ENCODE peak calls at places on chromosomes 16 and 17, in four cellular contexts. One of them, this sample, is unnamed.

GRCh38 chr16:55207679-55208294 is 116.2 kb upstream of the IRX6 start:
- DNase-seq in transverse colon: no peak
- DNase-seq in HepG2: no peak
- DNase-seq in suprapubic skin: no peak
- DNase-seq in this sample: no peak

GRCh38 chr16:3736116-3736515 is 18.8 kb upstream of the TRAP1 start:
- DNase-seq in transverse colon: no peak
- DNase-seq in HepG2: no peak
- DNase-seq in suprapubic skin: no peak
- DNase-seq in this sample: no peak

GRCh38 chr17:1793447-1793806 is 31.6 kb downstream of the SERPINF1 start:
- DNase-seq in HepG2: no peak
- DNase-seq in suprapubic skin: no peak
- DNase-seq in transverse colon: no peak
- DNase-seq in this sample: no peak

GRCh38 chr16:89380681-89381080 is 109.7 kb downstream of the ANKRD11 start:
- DNase-seq in suprapubic skin: no peak
- DNase-seq in transverse colon: no peak
- DNase-seq in HepG2: no peak
- DNase-seq in this sample: no peak

GRCh38 chr16:49799172-49799571 is 56.7 kb downstream of the ZNF423 start:
- DNase-seq in suprapubic skin: no peak
- DNase-seq in HepG2: no peak
- DNase-seq in transverse colon: no peak
- DNase-seq in this sample: no peak

GRCh38 chr17:7884581-7885356 is 3.8 kb upstream of the CHD3 start:
- DNase-seq in HepG2: no peak
- DNase-seq in suprapubic skin: peak
- DNase-seq in transverse colon: peak
- DNase-seq in this sample: no peak

GRCh38 chr17:21689604-21690003 is 2.7 kb upstream of the KCNJ18 start:
- DNase-seq in HepG2: no peak
- DNase-seq in transverse colon: no peak
- DNase-seq in suprapubic skin: no peak
- DNase-seq in this sample: no peak

GRCh38 chr16:86881118-86881510 is 302.8 kb downstream of the FOXL1 start:
- DNase-seq in HepG2: no peak
- DNase-seq in suprapubic skin: no peak
- DNase-seq in transverse colon: no peak
- DNase-seq in this sample: no peak

GRCh38 chr17:45050680-45051059 is 762 bp downstream of the DCAKD start:
- DNase-seq in HepG2: peak
- DNase-seq in transverse colon: peak
- DNase-seq in suprapubic skin: no peak
- DNase-seq in this sample: no peak

GRCh38 chr17:82878545-82878944 is 38.7 kb upstream of the ZNF750 start:
- DNase-seq in transverse colon: no peak
- DNase-seq in suprapubic skin: no peak
- DNase-seq in HepG2: no peak
- DNase-seq in this sample: no peak

GRCh38 chr17:65660947-65661346 is 99.5 kb upstream of the AXIN2 start:
- DNase-seq in HepG2: no peak
- DNase-seq in transverse colon: no peak
- DNase-seq in suprapubic skin: no peak
- DNase-seq in this sample: no peak

GRCh38 chr16:11633113-11633512 is 35.1 kb upstream of the SNN start:
- DNase-seq in suprapubic skin: no peak
- DNase-seq in HepG2: no peak
- DNase-seq in transverse colon: no peak
- DNase-seq in this sample: no peak

GRCh38 chr17:6276711-6277110 is 158.2 kb downstream of the AIPL1 start:
- DNase-seq in suprapubic skin: no peak
- DNase-seq in transverse colon: no peak
- DNase-seq in HepG2: no peak
- DNase-seq in this sample: no peak

GRCh38 chr17:6274310-6274709 is 160.6 kb downstream of the AIPL1 start:
- DNase-seq in transverse colon: no peak
- DNase-seq in suprapubic skin: no peak
- DNase-seq in HepG2: no peak
- DNase-seq in this sample: no peak

GRCh38 chr17:6279659-6280058 is 155.3 kb downstream of the AIPL1 start:
- DNase-seq in suprapubic skin: no peak
- DNase-seq in transverse colon: peak
- DNase-seq in HepG2: peak
- DNase-seq in this sample: no peak
- TF ChIP-seq CTCF in suprapubic skin: no peak
- TF ChIP-seq CTCF in transverse colon: peak
- TF ChIP-seq CTCF in HepG2: peak
- TF ChIP-seq CTCF in this sample: no peak

GRCh38 chr17:81242421-81243332 is 3.6 kb downstream of the NDUFAF8 start:
- DNase-seq in suprapubic skin: no peak
- DNase-seq in transverse colon: no peak
- DNase-seq in HepG2: no peak
- DNase-seq in this sample: no peak
- TF ChIP-seq POLR2AphosphoS5 in suprapubic skin: no peak
- TF ChIP-seq POLR2AphosphoS5 in transverse colon: no peak
- TF ChIP-seq POLR2AphosphoS5 in HepG2: no peak
- TF ChIP-seq POLR2AphosphoS5 in this sample: no peak

DNA sequence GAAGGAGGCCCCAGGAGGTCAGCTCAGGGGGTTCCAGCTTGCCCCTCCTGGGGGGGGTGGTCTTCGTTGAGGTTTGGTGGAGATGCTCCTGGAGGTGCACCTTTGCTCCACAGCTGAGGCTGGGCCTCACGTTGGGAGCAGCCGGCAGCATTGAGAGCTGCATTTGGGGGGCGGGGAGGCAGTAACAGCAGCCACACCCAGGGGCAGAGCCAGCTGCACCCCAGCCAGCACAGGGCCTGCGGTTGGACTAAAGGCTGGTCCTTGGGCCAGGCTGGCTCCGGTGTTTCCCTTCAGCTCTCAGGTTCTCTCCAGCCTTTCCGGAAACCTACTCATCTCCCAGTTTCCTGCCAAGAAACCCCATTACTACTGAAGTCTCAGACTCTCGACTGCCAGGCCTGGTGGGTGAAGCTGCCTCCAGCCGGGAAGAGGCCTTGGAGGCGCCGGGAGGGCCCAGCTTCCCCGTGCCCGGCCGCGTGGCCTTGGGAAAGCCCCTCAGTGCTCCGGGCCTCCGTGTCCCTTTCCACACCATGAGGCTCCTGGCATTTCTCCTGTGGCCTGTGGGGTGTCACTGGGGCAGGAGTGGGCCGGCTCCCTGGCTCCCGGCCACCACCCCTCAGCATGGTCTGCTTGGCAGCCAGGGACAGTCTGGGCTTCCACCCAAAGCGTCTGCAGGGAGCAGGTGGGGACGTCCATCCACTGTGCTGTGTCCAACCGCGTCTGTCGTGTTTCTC is 14.0 kb upstream of the BAIAP2 start:
- DNase-seq in suprapubic skin: no peak
- DNase-seq in HepG2: no peak
- DNase-seq in transverse colon: peak
- DNase-seq in this sample: no peak
- TF ChIP-seq EP300 in suprapubic skin: no peak
- TF ChIP-seq EP300 in HepG2: no peak
- TF ChIP-seq EP300 in transverse colon: no peak
- TF ChIP-seq EP300 in this sample: no peak

GRCh38 chr17:27109346-27109745 is 184.6 kb upstream of the WSB1 start:
- DNase-seq in transverse colon: no peak
- DNase-seq in suprapubic skin: no peak
- DNase-seq in HepG2: no peak
- DNase-seq in this sample: no peak

GRCh38 chr17:27106982-27107360 is 186.9 kb upstream of the WSB1 start:
- DNase-seq in suprapubic skin: no peak
- DNase-seq in HepG2: no peak
- DNase-seq in transverse colon: no peak
- DNase-seq in this sample: no peak

GRCh38 chr17:27106347-27106981 is 187.4 kb upstream of the WSB1 start:
- DNase-seq in transverse colon: no peak
- DNase-seq in HepG2: no peak
- DNase-seq in suprapubic skin: no peak
- DNase-seq in this sample: no peak

DNA sequence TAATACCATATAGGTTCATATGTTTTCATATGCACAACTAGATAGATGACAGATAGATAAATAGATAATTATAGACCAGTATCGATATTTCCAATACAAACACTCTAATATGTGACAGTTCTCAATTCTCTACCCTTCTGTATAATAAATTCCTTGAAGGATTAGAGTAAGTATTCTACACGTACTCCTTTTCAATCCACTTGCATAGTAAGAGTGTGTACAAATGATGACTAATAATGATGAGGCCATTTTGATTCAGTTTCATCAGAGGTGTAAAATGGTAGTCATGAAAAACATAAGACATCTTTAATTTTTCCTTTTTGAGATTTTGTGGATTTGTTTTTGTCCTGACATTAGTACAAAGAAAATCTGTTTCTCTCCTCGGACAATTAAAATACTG is 188.3 kb upstream of the WSB1 start:
- DNase-seq in transverse colon: no peak
- DNase-seq in HepG2: no peak
- DNase-seq in suprapubic skin: no peak
- DNase-seq in this sample: no peak
- TF ChIP-seq CTCF in transverse colon: no peak
- TF ChIP-seq CTCF in HepG2: no peak
- TF ChIP-seq CTCF in suprapubic skin: no peak
- TF ChIP-seq CTCF in this sample: no peak

DNA sequence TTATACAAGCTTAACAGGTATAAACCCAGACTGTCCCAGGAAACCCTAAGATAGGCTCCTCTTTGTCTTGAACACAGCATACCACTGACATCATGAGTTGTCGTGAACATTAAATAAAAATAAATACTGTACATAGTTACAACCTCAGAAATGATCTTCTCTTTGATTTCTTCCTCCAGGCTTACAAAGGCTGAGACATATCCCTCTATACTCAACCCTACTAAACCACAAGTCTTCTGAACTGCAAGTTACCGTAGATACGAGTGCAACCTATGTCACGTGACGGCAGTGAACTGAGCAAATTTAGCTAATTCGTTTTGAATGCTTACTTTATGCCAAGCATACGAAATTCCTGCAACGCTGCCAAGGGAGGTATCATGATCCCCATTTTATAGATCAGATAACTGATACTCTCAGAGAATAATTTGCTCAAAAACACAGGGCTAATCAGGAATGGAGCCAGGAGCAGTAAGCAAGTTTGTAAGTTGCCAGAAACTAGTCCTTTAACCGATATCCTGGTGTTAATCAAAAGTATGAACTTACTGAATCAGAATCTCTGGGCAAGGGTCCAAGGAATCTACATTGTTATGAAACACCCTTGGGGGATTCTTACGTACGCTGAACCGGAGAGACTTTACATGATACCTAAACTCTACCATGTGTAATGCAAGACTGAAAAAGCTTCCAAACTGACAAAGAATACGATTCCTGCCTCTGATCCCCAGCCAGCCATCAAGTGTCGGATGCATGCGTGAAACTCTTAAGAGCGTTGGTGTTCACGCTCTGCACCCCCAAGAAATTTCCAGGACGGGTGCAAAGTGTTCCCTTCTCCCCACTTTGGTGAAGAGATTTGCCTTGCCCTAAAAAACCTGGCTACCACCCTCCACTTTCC is 106.2 kb downstream of the XYLT1 start:
- DNase-seq in transverse colon: no peak
- DNase-seq in suprapubic skin: no peak
- DNase-seq in HepG2: no peak
- DNase-seq in this sample: no peak
- TF ChIP-seq POLR2AphosphoS5 in transverse colon: no peak
- TF ChIP-seq POLR2AphosphoS5 in suprapubic skin: no peak
- TF ChIP-seq POLR2AphosphoS5 in HepG2: no peak
- TF ChIP-seq POLR2AphosphoS5 in this sample: peak

GRCh38 chr16:2090819-2091721 is 43.3 kb downstream of the TSC2 start:
- DNase-seq in transverse colon: peak
- DNase-seq in suprapubic skin: no peak
- DNase-seq in HepG2: no peak
- DNase-seq in this sample: no peak
- TF ChIP-seq EP300 in transverse colon: no peak
- TF ChIP-seq EP300 in suprapubic skin: no peak
- TF ChIP-seq EP300 in HepG2: no peak
- TF ChIP-seq EP300 in this sample: no peak

GRCh38 chr17:66855204-66855603 is 20.3 kb downstream of the CACNG5 start:
- DNase-seq in transverse colon: no peak
- DNase-seq in HepG2: no peak
- DNase-seq in suprapubic skin: no peak
- DNase-seq in this sample: no peak
- TF ChIP-seq CTCF in transverse colon: peak
- TF ChIP-seq CTCF in HepG2: peak
- TF ChIP-seq CTCF in suprapubic skin: no peak
- TF ChIP-seq CTCF in this sample: no peak

This sample was measured in esophagus muscularis mucosa.